ENCODE peak calls at places on chromosome 14, in five cellular contexts. One of them, this sample, is unnamed.
A peak's percentile ranks its signal among the peaks of the same experiment; 100 is the strongest.

GRCh38 chr14:75127903-75128595 is 1.2 kb upstream of the NEK9 start:
- DNase-seq in IMR-90: no peak
- DNase-seq in uterus: no peak
- DNase-seq in RWPE2: no peak
- DNase-seq in tibial nerve: no peak
- DNase-seq in this sample: no peak

GRCh38 chr14:93430319-93430801 is 379 bp upstream of the UNC79 start:
- DNase-seq in IMR-90: no peak
- DNase-seq in uterus: no peak
- DNase-seq in RWPE2: peak; percentile 52
- DNase-seq in tibial nerve: no peak
- DNase-seq in this sample: peak; percentile 68

GRCh38 chr14:84087986-84088531 is 1441.9 kb upstream of the FLRT2 start:
- DNase-seq in IMR-90: peak; percentile 77
- DNase-seq in uterus: no peak
- DNase-seq in RWPE2: no peak
- DNase-seq in tibial nerve: no peak
- DNase-seq in this sample: no peak

GRCh38 chr14:48584031-48584430 is 908.6 kb upstream of the MDGA2 start:
- DNase-seq in IMR-90: peak; percentile 88
- DNase-seq in uterus: no peak
- DNase-seq in RWPE2: no peak
- DNase-seq in tibial nerve: no peak
- DNase-seq in this sample: no peak

GRCh38 chr14:70988452-70988851 is 81.2 kb downstream of the PCNX1 start:
- DNase-seq in IMR-90: no peak
- DNase-seq in uterus: no peak
- DNase-seq in RWPE2: no peak
- DNase-seq in tibial nerve: no peak
- DNase-seq in this sample: no peak

GRCh38 chr14:41607119-41607785 is 576 bp downstream of the LRFN5 start:
- DNase-seq in IMR-90: no peak
- DNase-seq in uterus: no peak
- DNase-seq in RWPE2: no peak
- DNase-seq in tibial nerve: no peak
- DNase-seq in this sample: no peak

GRCh38 chr14:93683241-93683640 is 105.0 kb downstream of the PRIMA1 start:
- DNase-seq in IMR-90: no peak
- DNase-seq in uterus: no peak
- DNase-seq in RWPE2: no peak
- DNase-seq in tibial nerve: no peak
- DNase-seq in this sample: no peak

GRCh38 chr14:58659846-58660245 is 22.1 kb downstream of the DACT1 start:
- DNase-seq in IMR-90: no peak
- DNase-seq in uterus: peak; percentile 67
- DNase-seq in RWPE2: no peak
- DNase-seq in tibial nerve: peak; percentile 49
- DNase-seq in this sample: no peak

GRCh38 chr14:99182548-99183115 is 89.4 kb downstream of the BCL11B start:
- DNase-seq in IMR-90: no peak
- DNase-seq in uterus: no peak
- DNase-seq in RWPE2: no peak
- DNase-seq in tibial nerve: no peak
- DNase-seq in this sample: no peak

GRCh38 chr14:33812181-33812580 is 138.7 kb downstream of the EGLN3 start:
- DNase-seq in IMR-90: no peak
- DNase-seq in uterus: no peak
- DNase-seq in RWPE2: no peak
- DNase-seq in tibial nerve: no peak
- DNase-seq in this sample: no peak
- H3K27me3 ChIP-seq in IMR-90: no peaks in the 10 kb centered on the region
- H3K27me3 ChIP-seq in uterus: no peaks in the 10 kb centered on the region
- H3K27me3 ChIP-seq in RWPE2: no peaks in the 10 kb centered on the region
- H3K27me3 ChIP-seq in tibial nerve: no peaks in the 10 kb centered on the region
- H3K27me3 ChIP-seq in this sample: no peaks in the 10 kb centered on the region

GRCh38 chr14:104094709-104095425 is 9.4 kb downstream of the ASPG start:
- DNase-seq in IMR-90: no peak
- DNase-seq in uterus: no peak
- DNase-seq in RWPE2: no peak
- DNase-seq in tibial nerve: peak; percentile 29
- DNase-seq in this sample: peak; percentile 61

GRCh38 chr14:104098272-104099095 is 13.0 kb downstream of the ASPG start:
- DNase-seq in IMR-90: no peak
- DNase-seq in uterus: no peak
- DNase-seq in RWPE2: no peak
- DNase-seq in tibial nerve: no peak
- DNase-seq in this sample: no peak

GRCh38 chr14:104095426-104096310 is 10.2 kb downstream of the ASPG start:
- DNase-seq in IMR-90: no peak
- DNase-seq in uterus: no peak
- DNase-seq in RWPE2: no peak
- DNase-seq in tibial nerve: no peak
- DNase-seq in this sample: no peak

GRCh38 chr14:104096318-104096717 is 10.8 kb downstream of the ASPG start:
- DNase-seq in IMR-90: no peak
- DNase-seq in uterus: no peak
- DNase-seq in RWPE2: no peak
- DNase-seq in tibial nerve: no peak
- DNase-seq in this sample: no peak

GRCh38 chr14:104096751-104097700 is 11.5 kb downstream of the ASPG start:
- DNase-seq in IMR-90: no peak
- DNase-seq in uterus: no peak
- DNase-seq in RWPE2: no peak
- DNase-seq in tibial nerve: no peak
- DNase-seq in this sample: no peak
- TF ChIP-seq CTCF in IMR-90: no peak
- TF ChIP-seq CTCF in uterus: no peak
- TF ChIP-seq CTCF in RWPE2: no peak
- TF ChIP-seq CTCF in tibial nerve: no peak
- TF ChIP-seq CTCF in this sample: no peak

GRCh38 chr14:22976620-22977433 is 5.5 kb downstream of the AJUBA start:
- DNase-seq in IMR-90: peak; percentile 63
- DNase-seq in uterus: no peak
- DNase-seq in RWPE2: no peak
- DNase-seq in tibial nerve: no peak
- DNase-seq in this sample: peak; percentile 52
- H3K4me3 ChIP-seq in IMR-90: no peak overlapping the region
- H3K4me3 ChIP-seq in uterus: no peak overlapping the region
- H3K4me3 ChIP-seq in RWPE2: no peak overlapping the region
- H3K4me3 ChIP-seq in tibial nerve: no peak overlapping the region
- H3K4me3 ChIP-seq in this sample: no peak overlapping the region

DNA sequence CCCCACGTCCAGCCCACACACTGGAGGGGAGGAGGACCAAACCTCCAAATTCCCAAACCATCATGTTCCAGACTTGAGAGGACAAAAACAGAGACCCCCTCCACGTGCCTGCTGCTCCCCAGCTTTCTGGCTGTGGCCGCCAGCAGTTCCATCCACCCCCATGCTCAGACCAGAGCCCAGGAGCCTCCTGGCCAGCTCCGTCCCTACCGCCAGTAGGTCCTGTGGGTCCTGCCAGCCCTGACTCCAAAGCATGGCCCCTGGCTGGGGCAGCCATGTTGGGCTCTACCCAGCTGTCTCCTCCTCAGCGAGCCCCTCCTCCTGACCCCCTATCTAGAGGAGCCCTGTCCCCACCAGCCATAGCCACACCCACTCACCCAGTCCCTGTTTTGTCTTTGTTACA is 227.3 kb upstream of the RTL1 start:
- DNase-seq in IMR-90: no peak
- DNase-seq in uterus: no peak
- DNase-seq in RWPE2: no peak
- DNase-seq in tibial nerve: no peak
- DNase-seq in this sample: no peak
- H3K27me3 ChIP-seq in IMR-90: peaks cover 21% of the 10 kb centered on the region
- H3K27me3 ChIP-seq in uterus: no peaks in the 10 kb centered on the region
- H3K27me3 ChIP-seq in RWPE2: peaks cover 18% of the 10 kb centered on the region
- H3K27me3 ChIP-seq in tibial nerve: no peaks in the 10 kb centered on the region
- H3K27me3 ChIP-seq in this sample: no peaks in the 10 kb centered on the region

GRCh38 chr14:89574420-89574819 is 157.4 kb upstream of the FOXN3 start:
- DNase-seq in IMR-90: no peak
- DNase-seq in uterus: no peak
- DNase-seq in RWPE2: no peak
- DNase-seq in tibial nerve: no peak
- DNase-seq in this sample: no peak
- TF ChIP-seq CTCF in IMR-90: no peak
- TF ChIP-seq CTCF in uterus: no peak
- TF ChIP-seq CTCF in RWPE2: no peak
- TF ChIP-seq CTCF in tibial nerve: no peak
- TF ChIP-seq CTCF in this sample: no peak

DNA sequence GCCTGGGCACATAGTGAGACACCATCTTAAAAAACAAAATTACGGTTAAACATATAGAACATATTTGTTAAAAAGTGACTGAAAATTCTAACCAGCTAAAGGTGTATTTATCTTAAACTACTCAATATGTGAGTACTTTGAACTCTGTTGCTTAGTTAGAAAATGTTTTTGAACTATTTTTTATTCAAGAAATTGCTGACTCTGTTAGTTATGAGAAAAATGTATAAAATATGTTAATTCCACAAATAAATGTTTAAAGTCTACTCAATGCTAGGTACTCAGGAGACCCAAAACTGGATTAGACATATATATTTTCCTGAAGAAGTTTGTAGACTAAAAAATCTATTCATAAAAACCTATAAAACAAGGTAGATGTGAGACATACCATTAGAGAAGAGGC is 23.0 kb upstream of the GPR33 start:
- DNase-seq in IMR-90: no peak
- DNase-seq in uterus: no peak
- DNase-seq in RWPE2: no peak
- DNase-seq in tibial nerve: no peak
- DNase-seq in this sample: no peak
- H3K4me3 ChIP-seq in IMR-90: no peak overlapping the region
- H3K4me3 ChIP-seq in uterus: no peak overlapping the region
- H3K4me3 ChIP-seq in RWPE2: no peak overlapping the region
- H3K4me3 ChIP-seq in tibial nerve: no peak overlapping the region
- H3K4me3 ChIP-seq in this sample: no peak overlapping the region

GRCh38 chr14:28779416-28779941 is 12.9 kb downstream of the FOXG1 start:
- DNase-seq in IMR-90: no peak
- DNase-seq in uterus: no peak
- DNase-seq in RWPE2: no peak
- DNase-seq in tibial nerve: no peak
- DNase-seq in this sample: no peak

GRCh38 chr14:28783593-28784143 is 17.1 kb downstream of the FOXG1 start:
- DNase-seq in IMR-90: no peak
- DNase-seq in uterus: no peak
- DNase-seq in RWPE2: no peak
- DNase-seq in tibial nerve: no peak
- DNase-seq in this sample: no peak

GRCh38 chr14:28780843-28781503 is 14.4 kb downstream of the FOXG1 start:
- DNase-seq in IMR-90: no peak
- DNase-seq in uterus: no peak
- DNase-seq in RWPE2: no peak
- DNase-seq in tibial nerve: no peak
- DNase-seq in this sample: no peak

GRCh38 chr14:28785096-28785952 is 18.7 kb downstream of the FOXG1 start:
- DNase-seq in IMR-90: peak; percentile 0
- DNase-seq in uterus: no peak
- DNase-seq in RWPE2: no peak
- DNase-seq in tibial nerve: no peak
- DNase-seq in this sample: no peak

GRCh38 chr14:28784262-28785021 is 17.9 kb downstream of the FOXG1 start:
- DNase-seq in IMR-90: no peak
- DNase-seq in uterus: no peak
- DNase-seq in RWPE2: no peak
- DNase-seq in tibial nerve: no peak
- DNase-seq in this sample: no peak
- H3K27me3 ChIP-seq in IMR-90: peaks cover 22% of the 10 kb centered on the region
- H3K27me3 ChIP-seq in uterus: peaks cover 54% of the 10 kb centered on the region
- H3K27me3 ChIP-seq in RWPE2: peaks cover 97% of the 10 kb centered on the region
- H3K27me3 ChIP-seq in tibial nerve: no peaks in the 10 kb centered on the region
- H3K27me3 ChIP-seq in this sample: peaks cover 27% of the 10 kb centered on the region

DNA sequence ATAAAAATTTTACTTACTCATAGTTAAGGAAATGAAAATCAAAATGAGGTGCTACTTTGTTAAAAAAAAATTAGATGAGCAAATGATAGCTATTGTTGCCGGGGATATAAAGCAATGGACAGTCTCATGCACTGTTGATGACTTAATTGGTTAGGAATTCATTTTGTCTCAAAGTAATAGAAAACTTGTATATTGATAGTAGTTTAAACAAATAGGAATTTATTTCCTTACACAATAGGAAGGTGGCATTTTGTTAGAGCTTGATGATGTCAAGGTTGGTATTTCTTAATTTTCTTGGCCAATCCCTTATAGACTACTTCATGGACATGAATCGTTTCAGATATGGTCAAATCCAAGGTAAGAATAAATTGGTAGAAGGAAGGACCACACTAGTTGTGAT is 7.8 kb downstream of the PRPF39 start:
- DNase-seq in IMR-90: peak; percentile 36
- DNase-seq in uterus: no peak
- DNase-seq in RWPE2: no peak
- DNase-seq in tibial nerve: no peak
- DNase-seq in this sample: no peak
- TF ChIP-seq CTCF in IMR-90: no peak
- TF ChIP-seq CTCF in uterus: no peak
- TF ChIP-seq CTCF in RWPE2: no peak
- TF ChIP-seq CTCF in tibial nerve: no peak
- TF ChIP-seq CTCF in this sample: no peak

GRCh38 chr14:105476937-105477658 is 2.5 kb downstream of the CRIP2 start:
- DNase-seq in IMR-90: no peak
- DNase-seq in uterus: no peak
- DNase-seq in RWPE2: no peak
- DNase-seq in tibial nerve: no peak
- DNase-seq in this sample: no peak

GRCh38 chr14:105477659-105478623 is 3.3 kb downstream of the CRIP2 start:
- DNase-seq in IMR-90: no peak
- DNase-seq in uterus: no peak
- DNase-seq in RWPE2: no peak
- DNase-seq in tibial nerve: no peak
- DNase-seq in this sample: no peak

GRCh38 chr14:105474478-105475268 is at the start of gene CRIP2:
- DNase-seq in IMR-90: peak; percentile 10
- DNase-seq in uterus: peak; percentile 47
- DNase-seq in RWPE2: no peak
- DNase-seq in tibial nerve: no peak
- DNase-seq in this sample: no peak

GRCh38 chr14:105475269-105475915 is 771 bp downstream of the CRIP2 start:
- DNase-seq in IMR-90: peak; percentile 9
- DNase-seq in uterus: peak; percentile 54
- DNase-seq in RWPE2: peak; percentile 93
- DNase-seq in tibial nerve: no peak
- DNase-seq in this sample: peak; percentile 43

GRCh38 chr14:105475916-105476845 is 1.6 kb downstream of the CRIP2 start:
- DNase-seq in IMR-90: peak; percentile 18
- DNase-seq in uterus: peak; percentile 52
- DNase-seq in RWPE2: no peak
- DNase-seq in tibial nerve: no peak
- DNase-seq in this sample: peak; percentile 74
- H3K4me3 ChIP-seq in IMR-90: peak overlapping the region; percentile 99
- H3K4me3 ChIP-seq in uterus: peak overlapping the region; percentile 49
- H3K4me3 ChIP-seq in RWPE2: peak overlapping the region; percentile 89
- H3K4me3 ChIP-seq in tibial nerve: peak overlapping the region; percentile 81
- H3K4me3 ChIP-seq in this sample: no peak overlapping the region

GRCh38 chr14:96626121-96626768 is 124.1 kb downstream of the PAPOLA start:
- DNase-seq in IMR-90: no peak
- DNase-seq in uterus: peak; percentile 2
- DNase-seq in RWPE2: peak; percentile 43
- DNase-seq in tibial nerve: no peak
- DNase-seq in this sample: no peak
- H3K27me3 ChIP-seq in IMR-90: no peaks in the 10 kb centered on the region
- H3K27me3 ChIP-seq in uterus: no peaks in the 10 kb centered on the region
- H3K27me3 ChIP-seq in RWPE2: peaks cover 37% of the 10 kb centered on the region
- H3K27me3 ChIP-seq in tibial nerve: no peaks in the 10 kb centered on the region
- H3K27me3 ChIP-seq in this sample: no peaks in the 10 kb centered on the region

This sample was measured in body of pancreas.